ENCODE peak calls at places on chromosomes 5 and 9, in ten cellular contexts. J, L, O, S, Y, T, U, I, N and X are unnamed samples.
A peak's percentile ranks its signal among the peaks of the same experiment; 100 is the strongest.

GRCh38 chr9:95724253-95724991 is 151.1 kb upstream of the ERCC6L2 start:
- DNase-seq in J (no peak), L (peak; percentile 45), O (no peak), S (no peak), Y (no peak), T (no peak), U (peak; percentile 10), I (no peak), N (peak; percentile 91), X (no peak)

GRCh38 chr5:142845402-142845901 is 75.3 kb downstream of the ARHGAP26 start:
- DNase-seq in J (no peak), L (no peak), O (no peak), S (no peak), Y (no peak), T (no peak), U (no peak), I (no peak), N (peak; percentile 9), X (no peak)

GRCh38 chr5:55650391-55650790 is 61.7 kb downstream of the SLC38A9 start:
- DNase-seq in J (no peak), L (no peak), O (no peak), S (no peak), Y (no peak), T (peak; percentile 48), U (no peak), I (peak; percentile 26), N (no peak), X (peak; percentile 70)

GRCh38 chr5:75324791-75325190 is 12.2 kb upstream of the HMGCR start:
- DNase-seq in J (no peak), L (no peak), O (no peak), S (no peak), Y (no peak), T (no peak), U (no peak), I (no peak), N (no peak), X (no peak)

GRCh38 chr5:28729067-28729466 is 1690.7 kb upstream of the CDH9 start:
- DNase-seq in J (peak; percentile 97), L (no peak), O (no peak), S (no peak), Y (no peak), T (no peak), U (no peak), I (no peak), N (no peak), X (no peak)

GRCh38 chr5:77638763-77639451 is 394 bp upstream of the OTP start:
- DNase-seq in J (no peak), L (no peak), O (peak; percentile 94), S (no peak), Y (no peak), T (no peak), U (no peak), I (no peak), N (peak; percentile 47), X (no peak)

GRCh38 chr9:106534800-106535199 is 328.2 kb upstream of the ZNF462 start:
- DNase-seq in J (no peak), L (no peak), O (no peak), S (no peak), Y (no peak), T (no peak), U (no peak), I (no peak), N (no peak), X (no peak)

GRCh38 chr5:178293400-178293799 is 60.8 kb upstream of the PHYKPL start:
- DNase-seq in J (peak; percentile 33), L (no peak), O (no peak), S (no peak), Y (no peak), T (no peak), U (peak; percentile 56), I (no peak), N (no peak), X (no peak)

GRCh38 chr5:11803436-11803835 is 100.8 kb downstream of the CTNND2 start:
- DNase-seq in J (no peak), L (no peak), O (no peak), S (no peak), Y (no peak), T (no peak), U (no peak), I (no peak), N (no peak), X (no peak)

GRCh38 chr5:157106668-157107461 is 2.0 kb downstream of the HAVCR2 start:
- DNase-seq in J (no peak), L (no peak), O (no peak), S (no peak), Y (no peak), T (no peak), U (peak; percentile 62), I (no peak), N (peak; percentile 68), X (peak; percentile 20)

GRCh38 chr5:128491291-128491690 is 46.8 kb downstream of the FBN2 start:
- DNase-seq in J (no peak), L (no peak), O (no peak), S (no peak), Y (no peak), T (no peak), U (no peak), I (no peak), N (peak; percentile 19), X (no peak)

GRCh38 chr9:82117025-82117424 is 128.5 kb downstream of the SPATA31D1 start:
- DNase-seq in J (peak; percentile 72), L (no peak), O (no peak), S (no peak), Y (peak; percentile 70), T (peak; percentile 18), U (no peak), I (no peak), N (no peak), X (no peak)

GRCh38 chr5:147509041-147509709 is 693 bp downstream of the DPYSL3 start:
- DNase-seq in J (no peak), L (no peak), O (peak; percentile 53), S (no peak), Y (no peak), T (no peak), U (peak; percentile 65), I (no peak), N (no peak), X (no peak)

GRCh38 chr5:76345582-76345981 is 57.5 kb upstream of the IQGAP2 start:
- DNase-seq in J (no peak), L (no peak), O (no peak), S (no peak), Y (no peak), T (no peak), U (no peak), I (no peak), N (no peak), X (no peak)

GRCh38 chr5:113378960-113379541 is 55.7 kb downstream of the TSSK1B start:
- DNase-seq in J (peak; percentile 39), L (peak; percentile 33), O (peak; percentile 71), S (peak; percentile 66), Y (peak; percentile 52), T (peak; percentile 10), U (peak; percentile 73), I (peak; percentile 68), N (peak; percentile 65), X (peak; percentile 36)

GRCh38 chr9:113715086-113715485 is 161.0 kb upstream of the ZNF618 start:
- DNase-seq in J (no peak), L (no peak), O (peak; percentile 4), S (no peak), Y (no peak), T (no peak), U (no peak), I (no peak), N (no peak), X (peak; percentile 48)

GRCh38 chr5:81486711-81487110 is 92.8 kb upstream of the ACOT12 start:
- DNase-seq in J (no peak), L (no peak), O (no peak), S (no peak), Y (no peak), T (no peak), U (no peak), I (peak; percentile 26), N (no peak), X (no peak)

GRCh38 chr5:112914584-112914983 is 7.4 kb downstream of the REEP5 start:
- DNase-seq in J (no peak), L (no peak), O (no peak), S (no peak), Y (no peak), T (no peak), U (no peak), I (no peak), N (no peak), X (no peak)

GRCh38 chr9:133786371-133786753 is 48.2 kb upstream of the SARDH start:
- DNase-seq in J (no peak), L (no peak), O (no peak), S (no peak), Y (no peak), T (no peak), U (no peak), I (no peak), N (peak; percentile 75), X (no peak)

GRCh38 chr5:103582364-103582763 is 19.8 kb upstream of the NUDT12 start:
- DNase-seq in J (peak; percentile 65), L (no peak), O (peak; percentile 35), S (peak; percentile 18), Y (peak; percentile 49), T (no peak), U (no peak), I (peak; percentile 71), N (peak; percentile 41), X (no peak)

GRCh38 chr9:123893831-123894460 is 36.0 kb downstream of the DENND1A start:
- DNase-seq in J (no peak), L (no peak), O (no peak), S (no peak), Y (no peak), T (peak; percentile 2), U (no peak), I (no peak), N (peak; percentile 12), X (peak; percentile 27)

GRCh38 chr5:60687927-60688720 is 11.8 kb downstream of the DEPDC1B start:
- DNase-seq in J (peak; percentile 22), L (no peak), O (no peak), S (peak; percentile 53), Y (no peak), T (no peak), U (no peak), I (peak; percentile 32), N (peak; percentile 65), X (peak; percentile 21)

GRCh38 chr5:66958984-66959641 is 237.5 kb downstream of the CD180 start:
- DNase-seq in J (no peak), L (no peak), O (peak; percentile 36), S (peak; percentile 21), Y (no peak), T (peak; percentile 27), U (no peak), I (peak; percentile 17), N (no peak), X (peak; percentile 31)

GRCh38 chr5:126594676-126595485 is at the start of gene ALDH7A1:
- DNase-seq in J (no peak), L (peak; percentile 20), O (peak; percentile 99), S (peak; percentile 94), Y (peak; percentile 90), T (peak; percentile 69), U (peak; percentile 93), I (peak; percentile 95), N (peak; percentile 66), X (peak; percentile 84)

GRCh38 chr5:138639326-138639725 is 64.1 kb upstream of the HSPA9 start:
- DNase-seq in J (no peak), L (no peak), O (no peak), S (no peak), Y (no peak), T (no peak), U (no peak), I (no peak), N (no peak), X (no peak)

GRCh38 chr5:72470817-72471216 is 36.4 kb downstream of the ZNF366 start:
- DNase-seq in J (no peak), L (no peak), O (no peak), S (no peak), Y (no peak), T (peak; percentile 5), U (no peak), I (no peak), N (no peak), X (no peak)

GRCh38 chr5:1503301-1504243 is 20.2 kb downstream of the LPCAT1 start:
- DNase-seq in J (no peak), L (no peak), O (no peak), S (no peak), Y (no peak), T (no peak), U (no peak), I (no peak), N (peak; percentile 85), X (no peak)

GRCh38 chr9:71587576-71588362 is 180.5 kb downstream of the CEMIP2 start:
- DNase-seq in J (no peak), L (no peak), O (no peak), S (no peak), Y (no peak), T (no peak), U (no peak), I (no peak), N (no peak), X (no peak)